ENCODE peak calls at places on chromosomes 6 and 20, in four cellular contexts. X is GM12878, T is H1, G is HCT116. U is an unnamed sample.

GRCh38 chr6:130119211-130119610 is 100.8 kb downstream of the L3MBTL3 start:
- DNase-seq in G (no peak), T (no peak), X (no peak), U (no peak)

GRCh38 chr6:28335040-28335563 is 846 bp downstream of the ZSCAN31 start:
- DNase-seq in X (no peak), G (no peak), T (no peak), U (peak)

GRCh38 chr20:37564388-37565133 is 36.9 kb upstream of the BLCAP start:
- DNase-seq in X (no peak), T (peak), G (no peak), U (peak)

GRCh38 chr20:57457243-57457761 is 66.1 kb downstream of the RBM38 start:
- DNase-seq in T (no peak), X (no peak), G (no peak), U (no peak)

GRCh38 chr20:51326241-51326819 is 216.2 kb downstream of the NFATC2 start:
- DNase-seq in X (no peak), T (peak), G (peak), U (peak)

GRCh38 chr6:6825153-6825847 is 236.8 kb downstream of the LY86 start:
- DNase-seq in G (no peak), T (no peak), X (no peak), U (no peak)

GRCh38 chr6:170127151-170127550 is 163.7 kb downstream of the DLL1 start:
- DNase-seq in X (no peak), T (peak), G (no peak), U (no peak)

GRCh38 chr20:38420232-38421085 is 14.7 kb downstream of the SNHG17 start:
- DNase-seq in X (no peak), T (no peak), G (no peak), U (no peak)

GRCh38 chr6:52254731-52255378 is 10.6 kb upstream of the IL17F start:
- DNase-seq in X (no peak), G (no peak), T (no peak), U (no peak)

GRCh38 chr20:9408422-9409300 is 105.7 kb upstream of the LAMP5 start:
- DNase-seq in T (no peak), X (no peak), G (no peak), U (no peak)

GRCh38 chr6:42417641-42418112 is 34.0 kb downstream of the TRERF1 start:
- DNase-seq in X (no peak), T (no peak), G (no peak), U (no peak)

GRCh38 chr6:109523478-109523877 is 40.5 kb upstream of the ZBTB24 start:
- DNase-seq in X (no peak), T (no peak), G (no peak), U (no peak)

GRCh38 chr6:72825265-72825918 is 203.5 kb downstream of the KCNQ5 start:
- DNase-seq in T (no peak), X (peak), G (no peak), U (no peak)

GRCh38 chr6:141550471-141550870 is 582.3 kb upstream of the GJE1 start:
- DNase-seq in G (no peak), T (no peak), X (no peak), U (no peak)

GRCh38 chr6:104995989-104996617 is 39.2 kb downstream of the LIN28B start:
- DNase-seq in X (no peak), G (no peak), T (no peak), U (no peak)

GRCh38 chr20:49712918-49713778 is 530 bp downstream of the B4GALT5 start:
- DNase-seq in G (no peak), X (no peak), T (peak), U (peak)

GRCh38 chr6:10230533-10230932 is 184.3 kb downstream of the TFAP2A start:
- DNase-seq in G (no peak), T (no peak), X (no peak), U (no peak)

GRCh38 chr6:82878812-82879211 is 186.8 kb downstream of the UBE3D start:
- DNase-seq in G (no peak), X (no peak), T (no peak), U (no peak)

GRCh38 chr6:38814761-38815160 is 99.7 kb downstream of the DNAH8 start:
- DNase-seq in X (no peak), G (no peak), T (no peak), U (no peak)

GRCh38 chr6:15429146-15430110 is 183.6 kb downstream of the JARID2 start:
- DNase-seq in X (no peak), T (no peak), G (no peak), U (no peak)

GRCh38 chr20:51500311-51500710 is 42.2 kb downstream of the NFATC2 start:
- DNase-seq in T (no peak), X (peak), G (no peak), U (peak)

GRCh38 chr20:44832724-44833123 is 22.4 kb upstream of the RIMS4 start:
- DNase-seq in G (peak), X (no peak), T (no peak), U (no peak)

GRCh38 chr6:158703121-158703839 is 53.4 kb downstream of the SYTL3 start:
- DNase-seq in X (no peak), T (no peak), G (no peak), U (no peak)

GRCh38 chr20:43954704-43955243 is 40.1 kb downstream of the TOX2 start:
- DNase-seq in T (no peak), X (no peak), G (no peak), U (no peak)

GRCh38 chr20:61115627-61116026 is 136.4 kb upstream of the CDH4 start:
- DNase-seq in T (no peak), G (no peak), X (no peak), U (no peak)

GRCh38 chr6:22785036-22785435 is 215.7 kb downstream of the HDGFL1 start:
- DNase-seq in T (no peak), X (no peak), G (no peak), U (no peak)

GRCh38 chr6:34859951-34860350 is 27.9 kb downstream of the TAF11 start:
- DNase-seq in X (no peak), G (no peak), T (no peak), U (no peak)

GRCh38 chr6:21180800-21181337 is 412.7 kb upstream of the SOX4 start:
- DNase-seq in T (no peak), G (no peak), X (no peak), U (no peak)

GRCh38 chr6:54037277-54037779 is 73.9 kb upstream of the MLIP start:
- DNase-seq in T (no peak), G (no peak), X (no peak), U (no peak)

GRCh38 chr6:4021862-4022715 is 56.8 kb downstream of the FAM217A start:
- DNase-seq in T (no peak), X (no peak), G (no peak), U (no peak)

GRCh38 chr20:4592316-4593148 is 129.2 kb upstream of the PRND start:
- DNase-seq in X (no peak), T (peak), G (no peak), U (peak)

GRCh38 chr6:25232478-25232877 is 46.7 kb upstream of the CARMIL1 start:
- DNase-seq in T (no peak), X (no peak), G (no peak), U (no peak)

GRCh38 chr6:140811642-140812041 is 1321.1 kb upstream of the GJE1 start:
- DNase-seq in X (no peak), G (no peak), T (no peak), U (no peak)

GRCh38 chr6:35468181-35468979 is at the start of gene RPL10A:
- DNase-seq in X (peak), G (peak), T (peak), U (peak)

GRCh38 chr6:68282646-68283045 is 352.4 kb upstream of the ADGRB3 start:
- DNase-seq in X (no peak), T (no peak), G (no peak), U (no peak)

GRCh38 chr6:131950767-131951575 is at the start of gene CCN2:
- DNase-seq in X (no peak), T (peak), G (peak), U (no peak)
- TF ChIP-seq CEBPB in X (no peak), T (no peak), G (no peak), U (no peak)

GRCh38 chr6:64539917-64540316 is 904.3 kb downstream of the PHF3 start:
- DNase-seq in T (no peak), X (no peak), G (no peak), U (no peak)

GRCh38 chr6:64538760-64539159 is 903.2 kb downstream of the PHF3 start:
- DNase-seq in G (no peak), T (no peak), X (no peak), U (no peak)
- TF ChIP-seq JUND in G (no peak), T (no peak), X (no peak), U (no peak)

GRCh38 chr6:145892026-145892425 is 72.1 kb downstream of the SHPRH start:
- DNase-seq in T (no peak), X (no peak), G (no peak), U (no peak)

GRCh38 chr6:145890422-145890821 is 73.7 kb downstream of the SHPRH start:
- DNase-seq in X (no peak), G (no peak), T (no peak), U (no peak)

GRCh38 chr6:145893586-145893985 is 70.6 kb downstream of the SHPRH start:
- DNase-seq in G (no peak), T (no peak), X (no peak), U (peak)

GRCh38 chr6:145891126-145891525 is 73.0 kb downstream of the SHPRH start:
- DNase-seq in G (no peak), T (no peak), X (no peak), U (no peak)

DNA sequence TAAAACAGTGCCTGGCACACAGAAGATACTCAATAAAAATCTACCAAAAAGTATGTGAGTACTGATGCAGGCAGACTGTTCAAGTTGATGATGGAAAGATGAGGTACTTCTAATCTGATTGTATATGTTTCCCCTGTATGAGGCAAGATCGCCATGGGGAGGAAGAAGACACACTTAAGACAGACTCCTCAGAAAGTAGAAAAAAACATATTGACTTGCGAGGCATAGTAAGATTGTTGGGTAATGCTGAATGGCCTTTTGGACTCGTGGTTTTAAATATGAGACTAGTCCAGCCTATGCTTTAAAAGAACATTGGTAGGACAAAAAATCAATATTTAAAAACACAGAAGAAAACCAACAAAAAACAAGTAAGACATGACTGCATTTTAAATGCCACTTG is 72.6 kb downstream of the SHPRH start:
- DNase-seq in X (no peak), T (no peak), G (no peak), U (no peak)
- TF ChIP-seq CEBPB in X (no peak), T (no peak), G (no peak), U (no peak)

GRCh38 chr20:52999040-52999439 is 26.9 kb downstream of the TSHZ2 start:
- DNase-seq in T (no peak), G (no peak), X (no peak), U (no peak)

GRCh38 chr20:53002786-53003185 is 30.6 kb downstream of the TSHZ2 start:
- DNase-seq in G (no peak), T (no peak), X (no peak), U (no peak)

GRCh38 chr20:53004267-53004813 is 32.2 kb downstream of the TSHZ2 start:
- DNase-seq in T (no peak), G (no peak), X (no peak), U (no peak)

GRCh38 chr20:53003420-53003819 is 31.3 kb downstream of the TSHZ2 start:
- DNase-seq in X (no peak), G (no peak), T (no peak), U (no peak)

GRCh38 chr20:53001502-53002301 is 29.5 kb downstream of the TSHZ2 start:
- DNase-seq in T (no peak), G (no peak), X (peak), U (no peak)
- TF ChIP-seq JUND in T (no peak), G (no peak), X (no peak), U (no peak)

U was measured in K562.